ENCODE peak calls at places on chromosomes 7 and 10, in seven cellular contexts. X is brain microvascular endothelial cell, V is left lung, J is transverse colon, G is tibial nerve, O is cardiac muscle cell, Z is spleen. I is an unnamed sample.

GRCh38 chr10:61108880-61109279 is 164.9 kb upstream of the RHOBTB1 start:
- DNase-seq in X (peak), V (no peak), J (no peak), G (no peak), O (no peak), Z (no peak), I (no peak)

GRCh38 chr7:134290286-134290685 is 26.4 kb downstream of the SLC35B4 start:
- DNase-seq in X (peak), V (no peak), J (no peak), G (no peak), O (peak), Z (no peak), I (peak)

GRCh38 chr7:151017953-151018420 is 6.3 kb downstream of the ATG9B start:
- DNase-seq in X (peak), V (peak), J (peak), G (peak), O (peak), Z (peak), I (no peak)

GRCh38 chr7:149823191-149823630 is 15.0 kb upstream of the ZNF862 start:
- DNase-seq in X (no peak), V (no peak), J (no peak), G (no peak), O (no peak), Z (peak), I (no peak)

GRCh38 chr10:65394898-65395297 is 1530.9 kb upstream of the LRRTM3 start:
- DNase-seq in X (peak), V (no peak), J (no peak), G (no peak), O (peak), Z (no peak), I (peak)

GRCh38 chr10:13788701-13789447 is 202.1 kb downstream of the PRPF18 start:
- DNase-seq in X (peak), V (no peak), J (peak), G (peak), O (peak), Z (no peak), I (peak)

GRCh38 chr10:75074711-75075445 is 36.6 kb upstream of the SAMD8 start:
- DNase-seq in X (no peak), V (no peak), J (no peak), G (no peak), O (no peak), Z (no peak), I (no peak)

GRCh38 chr10:43524434-43525247 is 49.8 kb downstream of the ZNF239 start:
- DNase-seq in X (no peak), V (no peak), J (no peak), G (no peak), O (no peak), Z (no peak), I (no peak)

GRCh38 chr7:151064993-151065392 is 5.6 kb downstream of the SLC4A2 start:
- DNase-seq in X (no peak), V (no peak), J (no peak), G (no peak), O (no peak), Z (no peak), I (no peak)

GRCh38 chr7:10696064-10696463 is 277.6 kb upstream of the PHF14 start:
- DNase-seq in X (no peak), V (no peak), J (no peak), G (no peak), O (no peak), Z (no peak), I (no peak)

GRCh38 chr7:41047789-41048191 is 655.1 kb downstream of the INHBA start:
- DNase-seq in X (peak), V (peak), J (no peak), G (no peak), O (peak), Z (no peak), I (peak)

GRCh38 chr10:46091834-46092522 is 45.9 kb upstream of the MSMB start:
- DNase-seq in X (no peak), V (peak), J (no peak), G (no peak), O (no peak), Z (peak), I (no peak)

GRCh38 chr10:13839430-13839986 is 252.7 kb downstream of the PRPF18 start:
- DNase-seq in X (peak), V (no peak), J (no peak), G (no peak), O (peak), Z (no peak), I (peak)

GRCh38 chr7:69395072-69395714 is 203.1 kb upstream of the AUTS2 start:
- DNase-seq in X (peak), V (no peak), J (no peak), G (no peak), O (peak), Z (no peak), I (peak)

GRCh38 chr10:72367301-72367970 is 12.7 kb upstream of the DNAJB12 start:
- DNase-seq in X (no peak), V (no peak), J (no peak), G (no peak), O (no peak), Z (no peak), I (no peak)

GRCh38 chr7:116588225-116588624 is 63.4 kb downstream of the CAV1 start:
- DNase-seq in X (peak), V (no peak), J (no peak), G (no peak), O (peak), Z (peak), I (peak)

GRCh38 chr10:124032982-124033886 is 60.2 kb downstream of the CHST15 start:
- DNase-seq in X (peak), V (no peak), J (no peak), G (no peak), O (peak), Z (peak), I (peak)

GRCh38 chr10:87500646-87501048 is 4.0 kb upstream of the MINPP1 start:
- DNase-seq in X (no peak), V (no peak), J (no peak), G (no peak), O (peak), Z (no peak), I (no peak)
- TF ChIP-seq CTCF in X (no peak), V (no peak), J (no peak), G (no peak), O (no peak), Z (no peak), I (no peak)

DNA sequence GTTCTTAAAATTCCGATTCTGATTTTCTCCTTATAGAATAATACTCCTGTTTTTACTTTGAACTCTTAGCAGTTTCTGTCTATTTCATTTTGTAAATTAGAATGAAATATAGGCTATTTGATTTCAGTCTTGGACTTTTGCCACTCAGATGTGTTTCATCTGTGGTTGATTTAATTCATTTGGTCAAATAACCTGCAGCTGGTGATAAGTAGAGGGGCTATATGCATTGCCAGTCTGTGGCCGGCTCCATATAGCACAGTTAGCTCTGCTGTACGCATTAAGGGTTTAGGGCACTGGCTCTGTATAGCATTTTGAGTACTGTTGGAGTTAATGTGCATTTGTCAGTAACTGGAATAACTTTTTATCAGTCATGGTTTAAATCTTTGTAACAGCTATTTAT is 35.7 kb downstream of the RBM33 start:
- DNase-seq in X (no peak), V (no peak), J (no peak), G (no peak), O (no peak), Z (no peak), I (no peak)
- TF ChIP-seq CTCF in X (no peak), V (no peak), J (no peak), G (no peak), O (no peak), Z (no peak), I (no peak)

GRCh38 chr10:26573674-26574073 is 123.8 kb upstream of the PDSS1 start:
- DNase-seq in X (no peak), V (no peak), J (peak), G (no peak), O (no peak), Z (no peak), I (no peak)
- TF ChIP-seq CTCF in X (peak), V (no peak), J (no peak), G (no peak), O (no peak), Z (no peak), I (no peak)

GRCh38 chr7:55144955-55145342 is 126.1 kb downstream of the EGFR start:
- DNase-seq in X (no peak), V (no peak), J (no peak), G (no peak), O (no peak), Z (peak), I (no peak)

GRCh38 chr7:55145606-55146005 is 126.8 kb downstream of the EGFR start:
- DNase-seq in X (no peak), V (no peak), J (no peak), G (no peak), O (no peak), Z (peak), I (no peak)

GRCh38 chr7:55142919-55143600 is 124.2 kb downstream of the EGFR start:
- DNase-seq in X (no peak), V (no peak), J (no peak), G (no peak), O (no peak), Z (no peak), I (no peak)

GRCh38 chr7:55147101-55147500 is 128.3 kb downstream of the EGFR start:
- DNase-seq in X (no peak), V (no peak), J (no peak), G (no peak), O (no peak), Z (peak), I (no peak)

DNA sequence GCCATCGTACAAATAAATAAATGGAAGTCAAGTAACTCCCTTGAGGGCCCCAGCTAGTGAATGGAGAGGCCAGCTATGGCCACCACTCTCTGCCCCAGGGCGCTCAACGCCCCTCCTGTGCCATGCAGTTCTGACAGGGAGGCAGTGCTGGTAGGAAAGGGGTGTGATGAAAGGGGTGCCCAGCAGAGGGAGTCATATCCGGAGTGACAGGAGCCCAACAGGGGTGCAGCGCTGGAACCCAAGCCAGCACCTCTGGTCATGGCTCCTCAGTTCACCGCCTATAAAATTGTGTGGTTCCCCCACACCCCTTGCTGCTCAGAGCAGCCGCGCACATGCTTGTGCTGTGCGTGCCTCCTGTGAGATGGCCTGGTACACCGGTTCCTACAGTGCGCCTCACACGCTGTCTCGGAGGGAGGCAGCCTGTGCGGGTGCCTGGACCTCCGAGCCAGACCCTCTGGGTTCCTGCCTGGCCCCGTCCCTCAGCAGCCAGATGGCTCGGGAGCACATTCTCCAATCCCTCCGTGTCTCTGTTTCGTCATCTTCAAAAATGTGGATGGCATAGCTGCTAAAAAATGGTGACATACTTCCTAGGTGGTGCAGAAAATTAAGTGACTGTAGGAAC is 125.6 kb downstream of the EGFR start:
- DNase-seq in X (no peak), V (no peak), J (no peak), G (no peak), O (no peak), Z (peak), I (no peak)
- TF ChIP-seq CTCF in X (peak), V (no peak), J (no peak), G (no peak), O (no peak), Z (no peak), I (peak)

I was measured in astrocyte.